ENCODE peak calls at places on chromosome 1, in ten cellular contexts. J is nephron progenitor cell, M is AG10803, O is mucosa of descending colon, U is right atrium auricular region, G is HFF-Myc, B is upper lobe of right lung, Z is GM13976, X is GM12864, C is fibroblast of pulmonary artery. T is an unnamed sample.
A peak's percentile ranks its signal among the peaks of the same experiment; 100 is the strongest.

GRCh38 chr1:242523282-242523967 is 1.1 kb downstream of the PLD5 start:
- DNase-seq in J (no peak), C (no peak), G (no peak), O (no peak), B (no peak), M (no peak), Z (peak; percentile 18), U (no peak), X (no peak), T (peak; percentile 2)

GRCh38 chr1:31583082-31583994 is 7.0 kb downstream of the TINAGL1 start:
- DNase-seq in J (no peak), O (no peak), C (no peak), U (peak; percentile 55), B (peak; percentile 51), M (no peak), G (no peak), Z (no peak), X (no peak), T (no peak)

GRCh38 chr1:241828576-241828975 is 19.4 kb upstream of the EXO1 start:
- DNase-seq in O (no peak), U (no peak), Z (no peak), C (no peak), B (no peak), M (peak; percentile 65), J (no peak), X (no peak), G (no peak), T (no peak)

GRCh38 chr1:239527046-239527693 is 140.8 kb downstream of the CHRM3 start:
- DNase-seq in C (no peak), B (no peak), O (no peak), J (no peak), M (no peak), Z (no peak), G (no peak), U (no peak), X (no peak), T (no peak)

GRCh38 chr1:183070234-183070922 is 47.2 kb downstream of the LAMC1 start:
- DNase-seq in X (no peak), B (no peak), M (peak; percentile 21), C (no peak), G (no peak), U (no peak), O (no peak), J (no peak), Z (no peak), T (no peak)

GRCh38 chr1:10916311-10916710 is 96.1 kb upstream of the TARDBP start:
- DNase-seq in C (no peak), Z (no peak), O (no peak), B (peak; percentile 47), U (no peak), M (no peak), X (no peak), J (no peak), G (no peak), T (no peak)

GRCh38 chr1:94236630-94237290 is 624 bp downstream of the ARHGAP29 start:
- DNase-seq in X (no peak), O (peak; percentile 32), G (no peak), Z (no peak), M (peak; percentile 43), J (no peak), B (no peak), U (no peak), C (peak; percentile 56), T (no peak)

GRCh38 chr1:204617256-204618147 is 68.0 kb downstream of the LRRN2 start:
- DNase-seq in G (no peak), U (no peak), B (no peak), J (no peak), M (no peak), Z (no peak), C (no peak), O (no peak), X (no peak), T (no peak)

GRCh38 chr1:75732703-75733102 is 8.2 kb downstream of the ACADM start:
- DNase-seq in J (no peak), O (no peak), G (no peak), U (no peak), Z (no peak), B (no peak), M (peak; percentile 67), X (no peak), C (no peak), T (no peak)

GRCh38 chr1:67945733-67946374 is 104.6 kb downstream of the DIRAS3 start:
- DNase-seq in U (no peak), Z (no peak), J (peak; percentile 58), G (no peak), C (no peak), M (no peak), B (no peak), X (no peak), O (no peak), T (no peak)

GRCh38 chr1:30840904-30841598 is 67.5 kb downstream of the SDC3 start:
- DNase-seq in B (peak; percentile 71), Z (no peak), X (no peak), O (no peak), G (no peak), C (peak; percentile 60), U (no peak), J (peak; percentile 30), M (no peak), T (no peak)

GRCh38 chr1:234781241-234782056 is 171.5 kb upstream of the IRF2BP2 start:
- DNase-seq in C (no peak), X (no peak), U (peak; percentile 58), M (no peak), B (no peak), J (no peak), O (no peak), Z (no peak), G (no peak), T (no peak)
- TF ChIP-seq CTCF in C (no peak), X (no peak), U (no peak), M (no peak), B (no peak), J (no peak), O (no peak), Z (no peak), G (no peak), T (no peak)

DNA sequence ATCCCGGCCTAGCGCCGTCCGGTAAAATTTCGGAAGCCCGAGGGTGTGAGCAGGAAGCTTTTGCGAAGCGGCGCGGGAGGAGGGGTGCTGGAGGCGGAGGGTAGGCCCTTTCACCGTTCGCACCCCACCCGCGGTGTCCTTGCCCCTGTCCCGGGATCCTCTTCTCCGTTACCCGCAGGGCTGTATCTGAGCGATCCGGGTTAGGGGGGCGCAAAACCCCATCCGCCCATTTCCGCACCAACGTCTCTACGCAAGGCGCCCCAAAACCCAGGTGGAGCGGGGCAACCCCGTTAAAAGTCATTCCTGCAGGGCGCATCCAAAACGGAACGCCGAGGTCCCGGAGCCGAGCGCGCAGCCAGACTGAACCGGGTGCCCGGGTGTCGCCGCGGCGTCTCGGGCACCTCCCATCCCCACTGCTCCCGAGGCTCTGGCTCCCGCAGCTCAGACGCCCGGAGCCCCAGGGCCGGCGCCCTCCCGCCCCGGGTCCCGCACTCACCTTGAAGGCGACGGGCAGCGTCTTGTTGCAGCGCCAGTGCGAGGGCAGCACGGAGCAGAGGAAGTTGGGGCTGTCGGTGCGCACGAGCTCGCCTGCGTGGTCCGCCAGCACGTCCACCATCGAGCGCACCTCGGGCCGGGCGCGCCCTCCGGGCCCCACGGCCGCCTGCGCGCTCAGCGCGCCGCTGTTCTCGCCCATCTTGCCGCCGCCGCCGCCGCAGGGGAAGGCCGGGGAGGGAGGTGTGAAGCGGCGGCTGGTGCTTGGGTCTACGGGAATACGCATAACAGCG is 793 bp downstream of the RUNX3 start:
- DNase-seq in J (peak; percentile 55), X (no peak), Z (no peak), U (no peak), B (no peak), O (peak; percentile 61), C (no peak), G (no peak), M (peak; percentile 36), T (peak; percentile 74)
- TF ChIP-seq CTCF in J (no peak), X (no peak), Z (no peak), U (no peak), B (no peak), O (no peak), C (no peak), G (no peak), M (no peak), T (no peak)

GRCh38 chr1:23804183-23804582 is 3.6 kb upstream of the GALE start:
- DNase-seq in Z (no peak), O (no peak), G (no peak), B (no peak), J (peak; percentile 34), U (no peak), X (no peak), M (no peak), C (no peak), T (no peak)
- TF ChIP-seq CTCF in Z (no peak), O (no peak), G (peak; percentile 10), B (no peak), J (peak; percentile 29), U (no peak), X (peak; percentile 25), M (no peak), C (peak; percentile 22), T (no peak)

GRCh38 chr1:234842726-234843641 is 233.0 kb upstream of the IRF2BP2 start:
- DNase-seq in U (peak; percentile 79), J (no peak), G (no peak), M (peak; percentile 21), B (no peak), Z (peak; percentile 69), C (no peak), O (no peak), X (peak; percentile 83), T (peak; percentile 88)
- TF ChIP-seq CTCF in U (no peak), J (no peak), G (no peak), M (no peak), B (no peak), Z (no peak), C (no peak), O (no peak), X (no peak), T (no peak)

GRCh38 chr1:168452329-168452728 is 91.5 kb downstream of the XCL2 start:
- DNase-seq in J (no peak), X (no peak), O (no peak), U (no peak), M (no peak), B (no peak), C (no peak), Z (no peak), G (no peak), T (no peak)
- TF ChIP-seq CTCF in J (no peak), X (peak; percentile 41), O (no peak), U (no peak), M (no peak), B (no peak), C (peak; percentile 25), Z (peak; percentile 9), G (peak; percentile 24), T (peak; percentile 43)

GRCh38 chr1:111739984-111740765 is 980 bp upstream of the INKA2 start:
- DNase-seq in O (peak; percentile 78), U (peak; percentile 79), G (no peak), M (peak; percentile 69), Z (peak; percentile 43), X (no peak), B (peak; percentile 82), C (peak; percentile 70), J (peak; percentile 73), T (peak; percentile 52)
- TF ChIP-seq CTCF in O (no peak), U (no peak), G (no peak), M (no peak), Z (no peak), X (no peak), B (no peak), C (no peak), J (no peak), T (no peak)